ENCODE peak calls at places on chromosomes 3 and 15, in four cellular contexts. F is GM12891, B is K562, R is GM12878. P is an unnamed sample.

GRCh38 chr3:10910367-10910766 is 82.2 kb upstream of the SLC6A1 start:
- DNase-seq in F (no peak), B (no peak), R (no peak), P (no peak)

GRCh38 chr15:91860498-91860897 is 7.0 kb downstream of the SLCO3A1 start:
- DNase-seq in B (no peak), R (no peak), F (no peak), P (no peak)

GRCh38 chr3:163785693-163786092 is 1292.6 kb downstream of the SI start:
- DNase-seq in F (no peak), R (no peak), B (no peak), P (no peak)

GRCh38 chr15:81111018-81111417 is 23.1 kb upstream of the CFAP161 start:
- DNase-seq in B (no peak), R (no peak), F (no peak), P (no peak)

GRCh38 chr3:138354376-138354775 is 6.0 kb downstream of the MRAS start:
- DNase-seq in F (no peak), R (no peak), B (no peak), P (no peak)

GRCh38 chr3:185959609-185960517 is 22.0 kb upstream of the TRA2B start:
- DNase-seq in B (peak), R (no peak), F (no peak), P (peak)

GRCh38 chr3:173275740-173276139 is 121.8 kb upstream of the NLGN1 start:
- DNase-seq in B (peak), R (no peak), F (no peak), P (peak)

GRCh38 chr3:148269816-148270215 is 427.9 kb upstream of the AGTR1 start:
- DNase-seq in R (no peak), F (no peak), B (no peak), P (no peak)

GRCh38 chr15:61629269-61629668 is 400.2 kb upstream of the RORA start:
- DNase-seq in F (no peak), B (no peak), R (no peak), P (no peak)

GRCh38 chr3:189975376-189975990 is 145.2 kb downstream of the P3H2 start:
- DNase-seq in R (no peak), B (no peak), F (no peak), P (no peak)

GRCh38 chr15:53160092-53160704 is 370.1 kb upstream of the ONECUT1 start:
- DNase-seq in F (no peak), B (no peak), R (no peak), P (no peak)

GRCh38 chr3:193914602-193915001 is 221.3 kb upstream of the HES1 start:
- DNase-seq in R (no peak), B (no peak), F (no peak), P (no peak)

GRCh38 chr15:57377478-57377847 is 1.2 kb downstream of the CGNL1 start:
- DNase-seq in F (no peak), B (no peak), R (no peak), P (no peak)

GRCh38 chr15:77716632-77717343 is 84.1 kb upstream of the LINGO1 start:
- DNase-seq in F (no peak), B (no peak), R (no peak), P (no peak)

GRCh38 chr15:101320501-101321052 is 25.5 kb upstream of the SNRPA1 start:
- DNase-seq in F (peak), R (no peak), B (no peak), P (peak)

GRCh38 chr15:100250166-100250800 is 91.5 kb downstream of the ADAMTS17 start:
- DNase-seq in B (no peak), R (no peak), F (no peak), P (no peak)

GRCh38 chr3:150349314-150350097 is 58.6 kb upstream of the TSC22D2 start:
- DNase-seq in B (no peak), R (no peak), F (no peak), P (no peak)

GRCh38 chr15:20658024-20658423 is 116.4 kb upstream of the GOLGA6L6 start:
- DNase-seq in F (no peak), R (no peak), B (no peak), P (no peak)

GRCh38 chr15:75211436-75212199 is 9.9 kb downstream of the C15orf39 start:
- DNase-seq in R (no peak), F (no peak), B (no peak), P (no peak)

GRCh38 chr15:78301813-78302212 is 2.4 kb upstream of the SKIC8 start:
- DNase-seq in B (no peak), F (no peak), R (no peak), P (peak)

GRCh38 chr15:99507016-99507731 is 58.6 kb upstream of the MEF2A start:
- DNase-seq in B (no peak), R (no peak), F (no peak), P (no peak)

GRCh38 chr15:71547066-71547465 is 263.3 kb upstream of the NR2E3 start:
- DNase-seq in R (no peak), B (no peak), F (no peak), P (no peak)

GRCh38 chr15:92681141-92681622 is 25.6 kb upstream of the FAM174B start:
- DNase-seq in R (no peak), F (no peak), B (no peak), P (no peak)

GRCh38 chr3:186352369-186352768 is 9.7 kb downstream of the DGKG start:
- DNase-seq in B (no peak), F (no peak), R (no peak), P (no peak)

GRCh38 chr3:99504258-99504657 is 134.1 kb upstream of the COL8A1 start:
- DNase-seq in R (no peak), F (no peak), B (no peak), P (no peak)

GRCh38 chr3:36701249-36701572 is 63.1 kb downstream of the DCLK3 start:
- DNase-seq in R (no peak), B (no peak), F (no peak), P (no peak)

GRCh38 chr3:11774296-11774877 is 72.3 kb downstream of the TAMM41 start:
- DNase-seq in R (no peak), B (peak), F (no peak), P (no peak)

GRCh38 chr3:190597291-190597690 is 83.4 kb downstream of the IL1RAP start:
- DNase-seq in R (no peak), B (no peak), F (no peak), P (no peak)

GRCh38 chr3:58055309-58055708 is 47.1 kb downstream of the FLNB start:
- DNase-seq in F (no peak), R (no peak), B (no peak), P (no peak)

GRCh38 chr3:5400959-5401358 is 213.5 kb downstream of the EDEM1 start:
- DNase-seq in F (no peak), B (no peak), R (no peak), P (no peak)

GRCh38 chr3:194322701-194323174 is 28.4 kb downstream of the CPN2 start:
- DNase-seq in F (no peak), R (no peak), B (peak), P (no peak)

GRCh38 chr15:44501768-44502366 is 35.1 kb upstream of the EIF3J start:
- DNase-seq in F (peak), R (no peak), B (peak), P (peak)

GRCh38 chr3:36362973-36363372 is 17.3 kb upstream of the STAC start:
- DNase-seq in F (no peak), R (no peak), B (no peak), P (no peak)

GRCh38 chr3:85808750-85809149 is 850.0 kb downstream of the CADM2 start:
- DNase-seq in B (no peak), F (no peak), R (no peak), P (no peak)

GRCh38 chr3:152556731-152557254 is 278.1 kb upstream of the P2RY1 start:
- DNase-seq in B (no peak), F (peak), R (no peak), P (no peak)
- TF ChIP-seq SPI1 in B (no peak), F (no peak), R (no peak), P (no peak)

GRCh38 chr15:30992073-30992363 is 590 bp upstream of the MTMR10 start:
- DNase-seq in F (no peak), R (no peak), B (no peak), P (no peak)

GRCh38 chr15:30990036-30990435 is 1.4 kb downstream of the MTMR10 start:
- DNase-seq in R (no peak), B (no peak), F (no peak), P (no peak)

GRCh38 chr15:30992465-30992864 is 1.0 kb upstream of the MTMR10 start:
- DNase-seq in F (no peak), R (no peak), B (no peak), P (no peak)

GRCh38 chr15:30990451-30991300 is 752 bp downstream of the MTMR10 start:
- DNase-seq in F (no peak), R (no peak), B (no peak), P (no peak)

GRCh38 chr15:30991301-30992072 is at the start of gene MTMR10:
- DNase-seq in R (no peak), B (peak), F (peak), P (peak)
- TF ChIP-seq SPI1 in R (no peak), B (no peak), F (no peak), P (no peak)

GRCh38 chr3:129625071-129625874 is 18.8 kb upstream of the PLXND1 start:
- DNase-seq in R (no peak), B (no peak), F (peak), P (no peak)

GRCh38 chr3:129629011-129629410 is 22.5 kb upstream of the PLXND1 start:
- DNase-seq in B (no peak), F (no peak), R (no peak), P (no peak)

GRCh38 chr3:129627350-129628168 is 21.1 kb upstream of the PLXND1 start:
- DNase-seq in F (peak), R (peak), B (no peak), P (peak)

GRCh38 chr3:129628169-129628522 is 21.7 kb upstream of the PLXND1 start:
- DNase-seq in F (no peak), B (no peak), R (no peak), P (no peak)

GRCh38 chr3:129626744-129627349 is 20.4 kb upstream of the PLXND1 start:
- DNase-seq in B (peak), F (peak), R (no peak), P (peak)
- TF ChIP-seq SPI1 in B (no peak), F (peak), R (no peak), P (no peak)

DNA sequence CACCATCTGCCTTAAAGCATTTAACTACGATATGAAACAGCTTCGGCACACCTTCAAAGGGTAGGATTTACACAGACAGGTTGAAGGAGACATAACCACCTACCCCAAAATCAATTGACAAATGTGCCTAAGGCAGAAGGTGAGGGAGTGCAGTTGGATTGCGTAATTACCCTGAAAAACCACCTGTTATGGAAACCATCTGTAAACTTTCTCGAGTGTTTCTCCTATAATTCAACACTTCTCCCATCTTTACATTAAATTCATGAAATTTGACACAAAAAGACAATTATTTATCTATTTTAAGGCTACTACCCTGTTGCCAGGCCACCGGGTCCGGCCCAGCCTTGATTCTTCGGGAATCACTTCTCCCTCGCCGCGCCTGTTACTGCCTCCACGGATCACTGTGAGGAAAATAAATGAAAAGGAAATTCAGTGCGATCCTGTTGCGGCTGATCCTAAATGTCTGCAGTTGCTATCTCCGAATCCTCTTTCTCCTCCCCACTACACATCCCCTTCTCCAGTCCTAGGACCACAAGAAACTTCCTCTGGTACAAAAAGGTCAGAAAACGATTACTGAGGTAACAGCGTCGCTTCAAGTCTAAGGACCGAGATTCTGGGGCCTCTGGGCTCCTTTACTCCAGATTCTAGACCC is 655 bp downstream of the IQCB1 start:
- DNase-seq in R (no peak), B (peak), F (no peak), P (peak)
- TF ChIP-seq SPI1 in R (no peak), B (no peak), F (no peak), P (no peak)

GRCh38 chr3:129231331-129232119 is 17.9 kb upstream of the COPG1 start:
- DNase-seq in F (no peak), R (no peak), B (no peak), P (no peak)
- TF ChIP-seq SPI1 in F (no peak), R (no peak), B (no peak), P (no peak)

GRCh38 chr3:56799251-56799882 is 2.4 kb downstream of the ARHGEF3 start:
- DNase-seq in B (peak), F (no peak), R (no peak), P (no peak)
- TF ChIP-seq SPI1 in B (no peak), F (no peak), R (no peak), P (no peak)

DNA sequence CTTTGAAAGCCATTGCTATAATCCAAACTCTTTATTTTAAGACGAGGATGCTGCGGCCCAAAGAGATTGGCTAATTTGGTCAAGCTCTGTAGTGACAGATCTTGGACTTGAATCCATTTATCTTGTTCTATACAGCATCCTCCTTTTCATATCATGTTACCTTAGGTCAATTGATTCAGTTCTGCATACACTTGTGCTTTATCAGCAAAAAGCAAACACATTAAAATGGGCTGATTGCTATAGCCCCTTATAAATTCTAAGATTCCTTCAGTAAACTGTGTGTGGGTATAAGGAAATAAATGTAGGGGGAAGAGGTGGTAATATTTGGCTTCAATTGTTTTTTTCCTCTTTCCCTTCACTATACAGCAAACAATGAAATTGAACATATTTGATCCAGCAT is 40.1 kb upstream of the NECTIN3 start:
- DNase-seq in F (no peak), R (no peak), B (no peak), P (no peak)
- TF ChIP-seq SPI1 in F (no peak), R (no peak), B (no peak), P (no peak)

DNA sequence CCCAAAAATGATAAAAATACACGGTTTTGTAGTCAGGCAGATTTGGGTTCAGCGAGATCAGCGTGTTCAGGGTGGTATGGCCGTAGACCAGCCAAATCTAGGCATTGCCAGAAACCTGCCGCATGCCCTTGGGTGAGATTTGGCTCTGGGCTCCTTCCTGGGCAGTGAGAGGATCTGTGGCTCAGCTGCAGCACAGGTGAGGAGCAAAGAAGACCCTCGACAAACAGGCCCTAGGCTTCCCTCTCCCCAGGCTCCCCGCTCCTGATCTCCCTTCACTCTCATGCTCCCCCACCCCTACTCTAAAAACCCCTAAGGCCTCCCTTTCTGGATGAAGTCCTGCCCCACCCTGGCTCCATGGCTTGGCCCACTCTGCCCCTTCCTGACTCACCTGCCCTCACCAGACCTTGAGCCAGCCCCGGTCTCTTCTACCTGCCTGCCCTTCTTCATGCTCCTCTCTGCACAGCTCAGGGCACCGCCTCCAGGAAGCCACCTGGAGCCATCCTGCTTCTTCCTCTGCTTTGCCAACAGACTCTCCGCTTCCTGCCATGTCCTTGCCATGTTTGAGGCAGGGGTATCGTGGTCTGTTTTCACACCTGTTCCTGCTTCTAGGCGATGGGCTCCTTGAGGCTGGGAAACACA is 88.1 kb downstream of the CORO2B start:
- DNase-seq in B (no peak), R (no peak), F (no peak), P (no peak)
- TF ChIP-seq SPI1 in B (no peak), R (no peak), F (no peak), P (no peak)

DNA sequence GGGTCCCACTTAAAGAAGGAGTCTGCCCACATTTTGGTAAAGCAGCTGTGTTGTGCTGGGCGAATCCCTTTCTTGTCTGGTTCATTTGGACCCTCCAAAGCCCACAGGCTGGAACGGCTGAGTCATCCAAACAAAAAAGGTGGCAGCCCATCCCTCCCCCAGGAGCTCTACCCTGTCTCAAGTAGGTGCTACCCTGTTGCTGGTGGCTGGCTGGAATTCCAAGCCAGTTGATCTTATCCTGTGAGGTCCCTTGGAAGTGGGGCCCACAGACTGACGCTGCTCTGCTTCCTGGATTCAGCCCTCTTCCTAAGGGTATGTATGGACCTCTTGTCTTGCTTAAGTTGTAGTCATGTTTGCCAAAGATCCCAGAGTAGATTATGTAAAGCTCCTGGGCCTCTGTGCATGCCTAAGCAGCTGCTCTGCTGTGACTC is 44.5 kb downstream of the CCR1 start:
- DNase-seq in R (no peak), B (no peak), F (no peak), P (no peak)
- TF ChIP-seq SPI1 in R (no peak), B (no peak), F (no peak), P (no peak)